ENCODE peak calls at places on chromosomes 5 and 9, in seven cellular contexts. T is neural progenitor cell; Y is neuronal stem cell; I is endodermal cell; A is CD4-positive, CD25-positive, alpha-beta regulatory T cell; L is mesenchymal stem cell; M is tibial nerve. C is an unnamed sample. For H3K36me3, the result is how much of the 10 kb centered on the place peaks cover.

GRCh38 chr5:149745-150450 is 41.4 kb upstream of the LRRC14B start:
- DNase-seq in T (no peak), Y (no peak), I (no peak), A (no peak), L (no peak), M (no peak), C (no peak)

GRCh38 chr9:119365291-119366027 is 3.8 kb downstream of the BRINP1 start:
- DNase-seq in T (peak), Y (peak), I (peak), A (peak), L (peak), M (no peak), C (peak)

GRCh38 chr9:14993061-14993800 is 83.0 kb upstream of the FREM1 start:
- DNase-seq in T (peak), Y (peak), I (peak), A (peak), L (peak), M (peak), C (peak)

GRCh38 chr9:126150411-126151030 is 176.1 kb upstream of the MVB12B start:
- DNase-seq in T (no peak), Y (no peak), I (no peak), A (no peak), L (no peak), M (no peak), C (peak)

GRCh38 chr5:136035837-136036236 is 7.0 kb downstream of the TGFBI start:
- DNase-seq in T (no peak), Y (no peak), I (peak), A (no peak), L (no peak), M (no peak), C (no peak)

GRCh38 chr5:3394877-3395599 is 200.6 kb upstream of the IRX1 start:
- DNase-seq in T (peak), Y (no peak), I (no peak), A (no peak), L (no peak), M (no peak), C (peak)

GRCh38 chr5:172659909-172660628 is 19.0 kb downstream of the NEURL1B start:
- DNase-seq in T (peak), Y (peak), I (peak), A (no peak), L (peak), M (peak), C (peak)

GRCh38 chr5:3186711-3187450 is 408.8 kb upstream of the IRX1 start:
- DNase-seq in T (peak), Y (no peak), I (no peak), A (no peak), L (no peak), M (no peak), C (no peak)

GRCh38 chr5:154697335-154697734 is 57.8 kb upstream of the LARP1 start:
- DNase-seq in T (no peak), Y (no peak), I (no peak), A (no peak), L (no peak), M (no peak), C (no peak)

GRCh38 chr5:42949348-42950090 is 90.6 kb downstream of the ANXA2R start:
- DNase-seq in T (no peak), Y (no peak), I (no peak), A (peak), L (no peak), M (no peak), C (no peak)

GRCh38 chr9:109640232-109641078 is 139.5 kb upstream of the PALM2AKAP2 start:
- DNase-seq in T (peak), Y (peak), I (peak), A (no peak), L (peak), M (no peak), C (peak)

GRCh38 chr9:34555002-34555348 is 32.2 kb upstream of the ENHO start:
- DNase-seq in T (peak), Y (no peak), I (peak), A (no peak), L (no peak), M (no peak), C (peak)

GRCh38 chr9:135500071-135500524 is 384 bp upstream of the MRPS2 start:
- DNase-seq in T (no peak), Y (no peak), I (no peak), A (no peak), L (no peak), M (no peak), C (no peak)

GRCh38 chr9:37984278-37984671 is 80.3 kb upstream of the SLC25A51 start:
- DNase-seq in T (no peak), Y (no peak), I (no peak), A (no peak), L (no peak), M (no peak), C (no peak)

GRCh38 chr9:133787749-133788015 is 49.5 kb upstream of the SARDH start:
- DNase-seq in T (peak), Y (no peak), I (peak), A (no peak), L (peak), M (no peak), C (peak)

GRCh38 chr9:91037511-91038482 is 236.2 kb downstream of the SYK start:
- DNase-seq in T (no peak), Y (no peak), I (no peak), A (no peak), L (peak), M (no peak), C (no peak)

GRCh38 chr9:112494153-112494552 is 7.5 kb downstream of the KIAA1958 start:
- DNase-seq in T (no peak), Y (no peak), I (no peak), A (no peak), L (no peak), M (no peak), C (no peak)

GRCh38 chr5:6220346-6221088 is 157.8 kb downstream of the MED10 start:
- DNase-seq in T (peak), Y (no peak), I (peak), A (no peak), L (no peak), M (no peak), C (peak)

GRCh38 chr9:134992755-134993124 is 75.0 kb upstream of the FCN1 start:
- DNase-seq in T (no peak), Y (no peak), I (no peak), A (no peak), L (no peak), M (peak), C (no peak)

GRCh38 chr5:107165296-107165695 is 505.4 kb downstream of the EFNA5 start:
- DNase-seq in T (no peak), Y (no peak), I (no peak), A (no peak), L (no peak), M (no peak), C (no peak)

DNA sequence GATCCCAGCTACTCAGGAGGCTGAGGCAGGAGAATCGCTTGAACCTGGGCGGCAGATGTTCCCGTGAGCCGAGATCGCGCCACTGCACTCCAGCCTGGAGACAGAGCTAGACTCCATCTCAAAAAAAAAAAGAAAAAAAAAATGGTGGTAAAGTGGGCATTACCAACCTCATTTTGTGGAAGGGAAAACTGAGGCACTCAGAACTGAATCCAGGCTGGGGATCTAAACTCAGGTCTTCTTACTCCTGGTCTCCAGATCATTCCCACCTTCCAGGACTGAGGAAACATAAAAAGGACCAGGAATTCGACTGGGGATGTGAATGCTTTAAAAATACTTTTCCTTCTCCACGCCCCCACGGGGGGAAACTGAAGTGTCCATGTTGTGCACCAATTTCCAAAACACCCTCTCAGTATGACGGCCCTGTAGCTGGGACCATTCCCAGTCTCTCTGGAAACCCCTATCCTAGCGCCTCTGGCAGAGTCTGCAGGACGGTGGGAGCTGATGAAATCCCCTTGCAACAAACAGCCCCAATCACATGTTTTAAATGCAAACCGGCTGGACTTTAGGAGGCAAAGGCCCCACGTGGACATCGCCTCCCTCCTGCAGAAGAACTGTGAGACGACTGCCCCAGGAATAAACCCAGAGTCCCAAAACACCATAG is 8.9 kb upstream of the AKNA start:
- DNase-seq in T (peak), Y (no peak), I (no peak), A (no peak), L (peak), M (no peak), C (peak)
- H3K4me3 ChIP-seq in T (peak), Y (peak), I (no peak), A (peak), L (no peak), M (peak), C (no peak)

GRCh38 chr9:128983536-128983935 is 36.0 kb downstream of the NUP188 start:
- DNase-seq in T (no peak), Y (no peak), I (no peak), A (no peak), L (no peak), M (no peak), C (no peak)
- H3K36me3 ChIP-seq in T (under half), Y (half or more), I (half or more), A (half or more), L (half or more), M (under half), C (half or more)

GRCh38 chr9:136688274-136689107 is 1.2 kb upstream of the AGPAT2 start:
- DNase-seq in T (no peak), Y (no peak), I (no peak), A (no peak), L (no peak), M (no peak), C (peak)
- H3K4me3 ChIP-seq in T (no peak), Y (no peak), I (no peak), A (no peak), L (no peak), M (no peak), C (peak)

GRCh38 chr9:136537896-136538598 is 7.8 kb downstream of the NOTCH1 start:
- DNase-seq in T (no peak), Y (no peak), I (no peak), A (no peak), L (no peak), M (no peak), C (no peak)
- H3K36me3 ChIP-seq in T (under half), Y (half or more), I (under half), A (under half), L (under half), M (under half), C (under half)

DNA sequence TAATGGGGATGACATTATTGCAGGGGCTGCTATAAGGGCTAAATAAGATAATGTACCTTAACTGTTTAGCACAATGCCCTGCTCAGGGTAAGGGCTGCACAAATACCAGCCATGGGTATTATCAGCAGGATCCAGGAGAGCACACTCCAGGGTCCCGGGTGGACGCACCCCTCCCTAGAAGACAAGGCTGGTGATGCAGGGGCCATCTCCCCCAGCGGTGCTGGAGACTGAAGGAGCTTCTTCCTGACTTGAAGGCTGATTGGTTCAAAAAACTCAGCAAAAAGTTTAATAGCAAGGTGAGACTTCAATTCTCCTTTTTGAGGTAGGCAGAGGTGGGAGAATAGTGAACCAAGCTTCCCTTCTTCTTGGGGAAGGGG is 2.7 kb upstream of the CXXC5 start:
- DNase-seq in T (no peak), Y (no peak), I (no peak), A (no peak), L (no peak), M (no peak), C (peak)
- H3K4me3 ChIP-seq in T (no peak), Y (no peak), I (no peak), A (no peak), L (no peak), M (no peak), C (no peak)

GRCh38 chr9:120486835-120487234 is 93.1 kb downstream of the CDK5RAP2 start:
- DNase-seq in T (no peak), Y (no peak), I (no peak), A (no peak), L (no peak), M (no peak), C (no peak)

GRCh38 chr9:120482424-120483186 is 97.4 kb downstream of the CDK5RAP2 start:
- DNase-seq in T (no peak), Y (no peak), I (peak), A (no peak), L (no peak), M (no peak), C (no peak)

GRCh38 chr9:120486347-120486746 is 93.6 kb downstream of the CDK5RAP2 start:
- DNase-seq in T (no peak), Y (no peak), I (peak), A (no peak), L (no peak), M (no peak), C (no peak)

GRCh38 chr9:120481842-120482241 is 98.1 kb downstream of the CDK5RAP2 start:
- DNase-seq in T (no peak), Y (no peak), I (no peak), A (no peak), L (no peak), M (no peak), C (no peak)

GRCh38 chr9:120484162-120484561 is 95.8 kb downstream of the CDK5RAP2 start:
- DNase-seq in T (no peak), Y (no peak), I (no peak), A (no peak), L (no peak), M (no peak), C (no peak)
- H3K36me3 ChIP-seq in T (under half), Y (half or more), I (half or more), A (half or more), L (under half), M (under half), C (under half)

GRCh38 chr5:116358015-116358523 is 216.6 kb downstream of the SEMA6A start:
- DNase-seq in T (no peak), Y (no peak), I (no peak), A (no peak), L (no peak), M (no peak), C (no peak)

GRCh38 chr5:116360008-116360853 is 214.4 kb downstream of the SEMA6A start:
- DNase-seq in T (no peak), Y (no peak), I (no peak), A (no peak), L (no peak), M (no peak), C (no peak)

GRCh38 chr5:116361171-116361967 is 213.3 kb downstream of the SEMA6A start:
- DNase-seq in T (peak), Y (peak), I (peak), A (no peak), L (peak), M (no peak), C (peak)

GRCh38 chr5:116359575-116359974 is 215.0 kb downstream of the SEMA6A start:
- DNase-seq in T (no peak), Y (no peak), I (no peak), A (no peak), L (no peak), M (no peak), C (no peak)

DNA sequence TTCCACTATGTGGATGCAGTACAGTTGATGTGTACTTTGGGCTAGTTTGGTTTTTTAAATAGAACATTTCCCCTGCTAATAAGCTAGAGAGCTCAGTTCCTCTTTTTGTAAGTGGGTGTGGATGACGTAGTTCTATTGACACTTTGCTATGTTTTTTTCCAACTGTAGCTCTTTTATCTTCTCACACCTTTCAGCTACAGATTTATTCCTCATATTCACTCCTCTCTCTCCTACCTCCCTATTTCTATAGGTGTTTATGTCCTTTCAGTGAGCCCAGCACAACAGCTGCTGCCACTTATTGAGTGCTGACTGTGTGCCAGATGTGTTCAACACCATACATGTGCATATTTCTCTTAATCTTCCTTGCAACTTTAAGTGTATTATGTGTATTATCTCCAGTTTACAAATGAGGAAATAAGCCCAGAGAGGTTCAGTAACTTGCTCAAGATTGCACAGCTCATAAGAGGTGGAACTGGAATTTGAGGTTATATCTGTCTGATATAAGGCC is 215.7 kb downstream of the SEMA6A start:
- DNase-seq in T (no peak), Y (no peak), I (no peak), A (no peak), L (no peak), M (no peak), C (no peak)
- H3K4me3 ChIP-seq in T (no peak), Y (no peak), I (no peak), A (no peak), L (no peak), M (no peak), C (no peak)

GRCh38 chr9:93642961-93643360 is 66.6 kb downstream of the PHF2 start:
- DNase-seq in T (no peak), Y (no peak), I (no peak), A (no peak), L (peak), M (no peak), C (no peak)

GRCh38 chr9:93644397-93645088 is 68.2 kb downstream of the PHF2 start:
- DNase-seq in T (no peak), Y (no peak), I (no peak), A (no peak), L (no peak), M (no peak), C (no peak)

GRCh38 chr9:93645921-93646639 is 69.7 kb downstream of the PHF2 start:
- DNase-seq in T (no peak), Y (no peak), I (no peak), A (no peak), L (no peak), M (no peak), C (no peak)

GRCh38 chr9:93646640-93647178 is 70.3 kb downstream of the PHF2 start:
- DNase-seq in T (no peak), Y (no peak), I (peak), A (no peak), L (no peak), M (no peak), C (no peak)

DNA sequence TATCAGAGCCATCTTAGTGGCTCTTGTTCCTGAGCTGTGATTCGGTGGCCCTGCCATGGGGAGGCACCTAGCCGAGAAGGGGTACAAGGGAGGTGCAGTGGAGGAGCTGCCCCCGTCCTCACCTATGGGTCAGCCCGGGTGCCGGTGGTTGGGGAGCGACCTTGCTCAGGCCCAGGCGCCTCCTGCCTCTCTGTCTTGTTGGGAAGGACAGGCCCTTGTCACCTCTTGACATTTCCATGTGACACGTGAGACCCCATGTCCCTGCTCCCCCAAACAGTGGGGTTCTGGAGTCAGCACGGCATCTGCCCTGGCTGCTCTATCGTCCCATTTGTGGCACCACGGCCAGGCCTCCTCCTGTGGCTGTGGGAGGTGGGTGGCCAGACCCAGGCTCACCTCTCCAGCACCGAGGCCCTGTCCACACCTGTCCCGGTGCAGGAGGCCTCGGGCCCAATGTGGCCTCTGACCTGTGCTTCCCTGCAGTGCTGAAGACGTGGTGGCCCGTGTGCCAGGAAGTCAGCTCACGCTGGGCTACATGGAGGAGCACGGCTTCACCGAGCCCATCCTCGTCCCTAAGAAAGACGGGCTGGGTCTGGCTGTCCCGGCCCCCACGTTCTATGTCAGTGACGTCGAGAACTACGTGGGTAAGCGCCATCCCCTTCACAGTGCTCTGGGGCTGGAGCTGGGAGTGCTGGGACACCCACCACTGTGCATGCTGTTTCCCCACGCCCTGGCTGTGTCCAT is 68.9 kb downstream of the PHF2 start:
- DNase-seq in T (no peak), Y (no peak), I (no peak), A (no peak), L (no peak), M (no peak), C (no peak)
- H3K36me3 ChIP-seq in T (under half), Y (half or more), I (under half), A (under half), L (half or more), M (under half), C (under half)

GRCh38 chr5:76732405-76733048 is 16.6 kb downstream of the F2R start:
- DNase-seq in T (no peak), Y (no peak), I (no peak), A (no peak), L (no peak), M (no peak), C (no peak)
- H3K4me3 ChIP-seq in T (no peak), Y (no peak), I (no peak), A (peak), L (no peak), M (no peak), C (no peak)

C was measured in H7.